ENCODE peak calls at places on chromosomes 6 and 20, in nine cellular contexts. One of them, this sample, is unnamed. For H3K27me3, the result is how much of the 10 kb centered on the place peaks cover.

GRCh38 chr6:72140795-72141194 is 254.4 kb downstream of the RIMS1 start:
- DNase-seq in tibial nerve: no peak
- DNase-seq in CD4-positive, alpha-beta T cell: no peak
- DNase-seq in IMR-90: peak
- DNase-seq in transverse colon: no peak
- DNase-seq in CD8-positive, alpha-beta memory T cell: no peak
- DNase-seq in tibial artery: no peak
- DNase-seq in endothelial cell of umbilical vein: no peak
- DNase-seq in adrenal gland: no peak
- DNase-seq in this sample: peak

GRCh38 chr6:131952886-131953509 is 1.8 kb upstream of the CCN2 start:
- DNase-seq in CD4-positive, alpha-beta T cell: no peak
- DNase-seq in tibial artery: no peak
- DNase-seq in tibial nerve: no peak
- DNase-seq in CD8-positive, alpha-beta memory T cell: no peak
- DNase-seq in endothelial cell of umbilical vein: no peak
- DNase-seq in IMR-90: no peak
- DNase-seq in transverse colon: no peak
- DNase-seq in adrenal gland: no peak
- DNase-seq in this sample: no peak

GRCh38 chr6:18349350-18349749 is 37.8 kb upstream of the RNF144B start:
- DNase-seq in tibial nerve: no peak
- DNase-seq in endothelial cell of umbilical vein: no peak
- DNase-seq in transverse colon: no peak
- DNase-seq in adrenal gland: no peak
- DNase-seq in CD8-positive, alpha-beta memory T cell: no peak
- DNase-seq in tibial artery: no peak
- DNase-seq in CD4-positive, alpha-beta T cell: no peak
- DNase-seq in IMR-90: no peak
- DNase-seq in this sample: peak

GRCh38 chr6:133040025-133040838 is 200.9 kb upstream of the EYA4 start:
- DNase-seq in tibial artery: no peak
- DNase-seq in CD4-positive, alpha-beta T cell: no peak
- DNase-seq in CD8-positive, alpha-beta memory T cell: no peak
- DNase-seq in tibial nerve: no peak
- DNase-seq in endothelial cell of umbilical vein: peak
- DNase-seq in IMR-90: peak
- DNase-seq in transverse colon: no peak
- DNase-seq in adrenal gland: no peak
- DNase-seq in this sample: peak

GRCh38 chr6:33144373-33144772 is 47.9 kb downstream of the COL11A2 start:
- DNase-seq in tibial artery: no peak
- DNase-seq in CD4-positive, alpha-beta T cell: no peak
- DNase-seq in transverse colon: no peak
- DNase-seq in tibial nerve: no peak
- DNase-seq in endothelial cell of umbilical vein: peak
- DNase-seq in CD8-positive, alpha-beta memory T cell: no peak
- DNase-seq in IMR-90: no peak
- DNase-seq in adrenal gland: no peak
- DNase-seq in this sample: peak

GRCh38 chr20:44698351-44698750 is 16.8 kb upstream of the CCN5 start:
- DNase-seq in transverse colon: no peak
- DNase-seq in CD8-positive, alpha-beta memory T cell: no peak
- DNase-seq in CD4-positive, alpha-beta T cell: no peak
- DNase-seq in adrenal gland: no peak
- DNase-seq in tibial artery: peak
- DNase-seq in endothelial cell of umbilical vein: no peak
- DNase-seq in IMR-90: no peak
- DNase-seq in tibial nerve: no peak
- DNase-seq in this sample: no peak

GRCh38 chr20:46799781-46800180 is 90.3 kb downstream of the SLC2A10 start:
- DNase-seq in adrenal gland: no peak
- DNase-seq in tibial artery: no peak
- DNase-seq in endothelial cell of umbilical vein: no peak
- DNase-seq in transverse colon: no peak
- DNase-seq in CD4-positive, alpha-beta T cell: no peak
- DNase-seq in IMR-90: no peak
- DNase-seq in tibial nerve: no peak
- DNase-seq in CD8-positive, alpha-beta memory T cell: no peak
- DNase-seq in this sample: no peak

GRCh38 chr20:61640171-61640570 is 388.1 kb downstream of the CDH4 start:
- DNase-seq in CD4-positive, alpha-beta T cell: no peak
- DNase-seq in tibial artery: no peak
- DNase-seq in transverse colon: no peak
- DNase-seq in IMR-90: peak
- DNase-seq in CD8-positive, alpha-beta memory T cell: no peak
- DNase-seq in adrenal gland: no peak
- DNase-seq in tibial nerve: no peak
- DNase-seq in endothelial cell of umbilical vein: no peak
- DNase-seq in this sample: no peak

GRCh38 chr20:1062334-1063015 is 55.9 kb upstream of the PSMF1 start:
- DNase-seq in IMR-90: no peak
- DNase-seq in transverse colon: peak
- DNase-seq in tibial artery: no peak
- DNase-seq in CD4-positive, alpha-beta T cell: no peak
- DNase-seq in CD8-positive, alpha-beta memory T cell: no peak
- DNase-seq in endothelial cell of umbilical vein: no peak
- DNase-seq in tibial nerve: no peak
- DNase-seq in adrenal gland: no peak
- DNase-seq in this sample: no peak

GRCh38 chr20:23524146-23524545 is 33.2 kb downstream of the CST8 start:
- DNase-seq in endothelial cell of umbilical vein: no peak
- DNase-seq in tibial artery: no peak
- DNase-seq in transverse colon: no peak
- DNase-seq in IMR-90: no peak
- DNase-seq in tibial nerve: no peak
- DNase-seq in CD8-positive, alpha-beta memory T cell: no peak
- DNase-seq in adrenal gland: no peak
- DNase-seq in CD4-positive, alpha-beta T cell: no peak
- DNase-seq in this sample: no peak

GRCh38 chr6:84260926-84261325 is 33.5 kb upstream of the CEP162 start:
- DNase-seq in tibial artery: no peak
- DNase-seq in IMR-90: no peak
- DNase-seq in endothelial cell of umbilical vein: no peak
- DNase-seq in CD4-positive, alpha-beta T cell: no peak
- DNase-seq in CD8-positive, alpha-beta memory T cell: no peak
- DNase-seq in transverse colon: no peak
- DNase-seq in tibial nerve: no peak
- DNase-seq in adrenal gland: no peak
- DNase-seq in this sample: peak

GRCh38 chr6:160248538-160248937 is 10.1 kb downstream of the SLC22A2 start:
- DNase-seq in CD4-positive, alpha-beta T cell: no peak
- DNase-seq in transverse colon: no peak
- DNase-seq in endothelial cell of umbilical vein: no peak
- DNase-seq in CD8-positive, alpha-beta memory T cell: no peak
- DNase-seq in tibial artery: no peak
- DNase-seq in tibial nerve: no peak
- DNase-seq in adrenal gland: peak
- DNase-seq in IMR-90: no peak
- DNase-seq in this sample: peak

GRCh38 chr20:31594558-31595379 is 10.3 kb upstream of the ID1 start:
- DNase-seq in adrenal gland: no peak
- DNase-seq in tibial artery: no peak
- DNase-seq in transverse colon: peak
- DNase-seq in CD4-positive, alpha-beta T cell: no peak
- DNase-seq in endothelial cell of umbilical vein: peak
- DNase-seq in tibial nerve: no peak
- DNase-seq in CD8-positive, alpha-beta memory T cell: no peak
- DNase-seq in IMR-90: no peak
- DNase-seq in this sample: no peak

GRCh38 chr20:23870461-23870860 is 9.1 kb downstream of the CST5 start:
- DNase-seq in endothelial cell of umbilical vein: no peak
- DNase-seq in CD4-positive, alpha-beta T cell: no peak
- DNase-seq in CD8-positive, alpha-beta memory T cell: no peak
- DNase-seq in adrenal gland: no peak
- DNase-seq in IMR-90: no peak
- DNase-seq in tibial artery: no peak
- DNase-seq in tibial nerve: no peak
- DNase-seq in transverse colon: no peak
- DNase-seq in this sample: no peak

GRCh38 chr6:132161283-132161682 is 210.1 kb upstream of the CCN2 start:
- DNase-seq in transverse colon: no peak
- DNase-seq in endothelial cell of umbilical vein: peak
- DNase-seq in adrenal gland: no peak
- DNase-seq in tibial nerve: no peak
- DNase-seq in IMR-90: peak
- DNase-seq in CD8-positive, alpha-beta memory T cell: no peak
- DNase-seq in CD4-positive, alpha-beta T cell: no peak
- DNase-seq in tibial artery: no peak
- DNase-seq in this sample: peak

GRCh38 chr20:13187899-13188298 is 33.2 kb upstream of the ISM1 start:
- DNase-seq in transverse colon: no peak
- DNase-seq in tibial nerve: no peak
- DNase-seq in IMR-90: no peak
- DNase-seq in tibial artery: no peak
- DNase-seq in CD8-positive, alpha-beta memory T cell: no peak
- DNase-seq in endothelial cell of umbilical vein: no peak
- DNase-seq in CD4-positive, alpha-beta T cell: no peak
- DNase-seq in adrenal gland: no peak
- DNase-seq in this sample: no peak

GRCh38 chr20:46402236-46402886 is 4.1 kb downstream of the ELMO2 start:
- DNase-seq in tibial artery: no peak
- DNase-seq in CD4-positive, alpha-beta T cell: no peak
- DNase-seq in CD8-positive, alpha-beta memory T cell: no peak
- DNase-seq in adrenal gland: no peak
- DNase-seq in transverse colon: no peak
- DNase-seq in tibial nerve: no peak
- DNase-seq in endothelial cell of umbilical vein: no peak
- DNase-seq in IMR-90: peak
- DNase-seq in this sample: no peak

GRCh38 chr6:111484655-111484974 is 1.6 kb upstream of the REV3L start:
- DNase-seq in tibial nerve: no peak
- DNase-seq in adrenal gland: no peak
- DNase-seq in transverse colon: no peak
- DNase-seq in CD8-positive, alpha-beta memory T cell: peak
- DNase-seq in endothelial cell of umbilical vein: no peak
- DNase-seq in tibial artery: no peak
- DNase-seq in IMR-90: peak
- DNase-seq in CD4-positive, alpha-beta T cell: no peak
- DNase-seq in this sample: no peak

GRCh38 chr6:149969635-149970034 is 5.9 kb downstream of the ULBP1 start:
- DNase-seq in transverse colon: no peak
- DNase-seq in endothelial cell of umbilical vein: no peak
- DNase-seq in CD4-positive, alpha-beta T cell: no peak
- DNase-seq in IMR-90: no peak
- DNase-seq in adrenal gland: no peak
- DNase-seq in tibial nerve: no peak
- DNase-seq in tibial artery: no peak
- DNase-seq in CD8-positive, alpha-beta memory T cell: no peak
- DNase-seq in this sample: no peak

GRCh38 chr20:10551732-10552724 is 116.9 kb downstream of the SLX4IP start:
- DNase-seq in CD4-positive, alpha-beta T cell: no peak
- DNase-seq in transverse colon: no peak
- DNase-seq in tibial artery: no peak
- DNase-seq in adrenal gland: no peak
- DNase-seq in CD8-positive, alpha-beta memory T cell: no peak
- DNase-seq in IMR-90: no peak
- DNase-seq in tibial nerve: no peak
- DNase-seq in endothelial cell of umbilical vein: no peak
- DNase-seq in this sample: no peak

GRCh38 chr6:10414766-10415592 is at the start of gene TFAP2A:
- DNase-seq in adrenal gland: no peak
- DNase-seq in CD4-positive, alpha-beta T cell: no peak
- DNase-seq in endothelial cell of umbilical vein: no peak
- DNase-seq in CD8-positive, alpha-beta memory T cell: no peak
- DNase-seq in IMR-90: peak
- DNase-seq in tibial artery: no peak
- DNase-seq in transverse colon: no peak
- DNase-seq in tibial nerve: no peak
- DNase-seq in this sample: peak

GRCh38 chr6:45644720-45645119 is 267.0 kb upstream of the SUPT3H start:
- DNase-seq in tibial artery: no peak
- DNase-seq in CD4-positive, alpha-beta T cell: no peak
- DNase-seq in endothelial cell of umbilical vein: no peak
- DNase-seq in transverse colon: no peak
- DNase-seq in CD8-positive, alpha-beta memory T cell: no peak
- DNase-seq in tibial nerve: no peak
- DNase-seq in adrenal gland: no peak
- DNase-seq in IMR-90: no peak
- DNase-seq in this sample: no peak

DNA sequence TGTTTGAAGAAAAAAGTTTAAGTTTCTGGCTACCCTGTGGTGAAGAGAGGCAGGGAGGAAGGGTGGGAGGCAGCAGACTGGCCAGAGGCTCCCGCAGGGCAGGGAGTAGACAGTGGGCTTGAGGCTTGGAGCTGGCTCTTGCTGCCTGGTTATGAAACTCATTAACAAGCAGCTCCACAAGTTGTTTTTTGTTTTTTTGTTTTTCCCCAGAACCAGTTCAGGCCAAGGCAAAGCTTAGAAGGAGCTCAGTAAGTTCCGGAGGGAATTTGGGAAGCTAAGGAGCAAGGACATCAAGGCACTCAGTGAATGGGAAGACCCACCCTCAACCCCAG is 4.0 kb downstream of the DLL1 start:
- DNase-seq in transverse colon: no peak
- DNase-seq in tibial nerve: no peak
- DNase-seq in tibial artery: no peak
- DNase-seq in endothelial cell of umbilical vein: no peak
- DNase-seq in CD8-positive, alpha-beta memory T cell: no peak
- DNase-seq in adrenal gland: no peak
- DNase-seq in CD4-positive, alpha-beta T cell: no peak
- DNase-seq in IMR-90: no peak
- DNase-seq in this sample: no peak
- H3K27me3 ChIP-seq in transverse colon: under half
- H3K27me3 ChIP-seq in tibial nerve: under half
- H3K27me3 ChIP-seq in tibial artery: under half
- H3K27me3 ChIP-seq in endothelial cell of umbilical vein: under half
- H3K27me3 ChIP-seq in CD8-positive, alpha-beta memory T cell: under half
- H3K27me3 ChIP-seq in adrenal gland: under half
- H3K27me3 ChIP-seq in CD4-positive, alpha-beta T cell: under half
- H3K27me3 ChIP-seq in IMR-90: half or more
- H3K27me3 ChIP-seq in this sample: under half

GRCh38 chr20:11952621-11953020 is 34.9 kb downstream of the BTBD3 start:
- DNase-seq in endothelial cell of umbilical vein: no peak
- DNase-seq in CD8-positive, alpha-beta memory T cell: no peak
- DNase-seq in transverse colon: no peak
- DNase-seq in CD4-positive, alpha-beta T cell: no peak
- DNase-seq in adrenal gland: no peak
- DNase-seq in tibial artery: no peak
- DNase-seq in IMR-90: peak
- DNase-seq in tibial nerve: no peak
- DNase-seq in this sample: no peak
- H3K27me3 ChIP-seq in endothelial cell of umbilical vein: under half
- H3K27me3 ChIP-seq in CD8-positive, alpha-beta memory T cell: under half
- H3K27me3 ChIP-seq in transverse colon: under half
- H3K27me3 ChIP-seq in CD4-positive, alpha-beta T cell: under half
- H3K27me3 ChIP-seq in adrenal gland: under half
- H3K27me3 ChIP-seq in tibial artery: under half
- H3K27me3 ChIP-seq in IMR-90: under half
- H3K27me3 ChIP-seq in tibial nerve: under half
- H3K27me3 ChIP-seq in this sample: under half

GRCh38 chr20:60497298-60497697 is 539.1 kb downstream of the CDH26 start:
- DNase-seq in endothelial cell of umbilical vein: no peak
- DNase-seq in tibial artery: no peak
- DNase-seq in IMR-90: no peak
- DNase-seq in tibial nerve: no peak
- DNase-seq in CD8-positive, alpha-beta memory T cell: no peak
- DNase-seq in CD4-positive, alpha-beta T cell: no peak
- DNase-seq in adrenal gland: no peak
- DNase-seq in transverse colon: no peak
- DNase-seq in this sample: no peak
- H3K27me3 ChIP-seq in endothelial cell of umbilical vein: under half
- H3K27me3 ChIP-seq in tibial artery: under half
- H3K27me3 ChIP-seq in IMR-90: under half
- H3K27me3 ChIP-seq in tibial nerve: under half
- H3K27me3 ChIP-seq in CD8-positive, alpha-beta memory T cell: under half
- H3K27me3 ChIP-seq in CD4-positive, alpha-beta T cell: under half
- H3K27me3 ChIP-seq in adrenal gland: under half
- H3K27me3 ChIP-seq in transverse colon: under half
- H3K27me3 ChIP-seq in this sample: under half

GRCh38 chr20:53365676-53366075 is 228.0 kb downstream of the ZNF217 start:
- DNase-seq in IMR-90: no peak
- DNase-seq in adrenal gland: no peak
- DNase-seq in CD8-positive, alpha-beta memory T cell: no peak
- DNase-seq in endothelial cell of umbilical vein: no peak
- DNase-seq in tibial artery: no peak
- DNase-seq in transverse colon: no peak
- DNase-seq in tibial nerve: no peak
- DNase-seq in CD4-positive, alpha-beta T cell: no peak
- DNase-seq in this sample: no peak
- H3K27me3 ChIP-seq in IMR-90: under half
- H3K27me3 ChIP-seq in adrenal gland: under half
- H3K27me3 ChIP-seq in CD8-positive, alpha-beta memory T cell: under half
- H3K27me3 ChIP-seq in endothelial cell of umbilical vein: under half
- H3K27me3 ChIP-seq in tibial artery: under half
- H3K27me3 ChIP-seq in transverse colon: under half
- H3K27me3 ChIP-seq in tibial nerve: under half
- H3K27me3 ChIP-seq in CD4-positive, alpha-beta T cell: under half
- H3K27me3 ChIP-seq in this sample: under half

This sample was measured in bronchial epithelial cell.